ENCODE peak calls at places on chromosomes 13 and 19, in five cellular contexts. One of them, this sample, is unnamed.

GRCh38 chr13:24617394-24618218 is 62.6 kb upstream of the ATP12A start:
- DNase-seq in stimulated activated CD4-positive, alpha-beta T cell treated with anti-CD3 and anti-CD28 coated beads, Interleukin-4, amount 100 ng/mL, for 1 hour: no peak
- DNase-seq in colonic mucosa: no peak
- DNase-seq in NCI-H510A treated with DMSO at 0.1 percent for 48 hours: no peak
- DNase-seq in stimulated activated effector memory CD8-positive, alpha-beta T cell treated with anti-CD3 and anti-CD28 coated beads, Interleukin-12 subunit alpha, Interleukin-12 subunit beta, amount 100 ng/mL, for 72 hours: no peak
- DNase-seq in this sample: no peak

GRCh38 chr13:46595918-46596315 is 42.9 kb downstream of the LRCH1 start:
- DNase-seq in stimulated activated effector memory CD8-positive, alpha-beta T cell treated with anti-CD3 and anti-CD28 coated beads, Interleukin-12 subunit alpha, Interleukin-12 subunit beta, amount 100 ng/mL, for 72 hours: no peak
- DNase-seq in stimulated activated CD4-positive, alpha-beta T cell treated with anti-CD3 and anti-CD28 coated beads, Interleukin-4, amount 100 ng/mL, for 1 hour: no peak
- DNase-seq in NCI-H510A treated with DMSO at 0.1 percent for 48 hours: no peak
- DNase-seq in colonic mucosa: no peak
- DNase-seq in this sample: no peak

GRCh38 chr19:28980236-28980868 is 232.6 kb downstream of the UQCRFS1 start:
- DNase-seq in colonic mucosa: no peak
- DNase-seq in stimulated activated effector memory CD8-positive, alpha-beta T cell treated with anti-CD3 and anti-CD28 coated beads, Interleukin-12 subunit alpha, Interleukin-12 subunit beta, amount 100 ng/mL, for 72 hours: no peak
- DNase-seq in NCI-H510A treated with DMSO at 0.1 percent for 48 hours: no peak
- DNase-seq in stimulated activated CD4-positive, alpha-beta T cell treated with anti-CD3 and anti-CD28 coated beads, Interleukin-4, amount 100 ng/mL, for 1 hour: no peak
- DNase-seq in this sample: no peak

GRCh38 chr19:20453424-20453938 is 112.1 kb downstream of the ZNF737 start:
- DNase-seq in NCI-H510A treated with DMSO at 0.1 percent for 48 hours: no peak
- DNase-seq in stimulated activated effector memory CD8-positive, alpha-beta T cell treated with anti-CD3 and anti-CD28 coated beads, Interleukin-12 subunit alpha, Interleukin-12 subunit beta, amount 100 ng/mL, for 72 hours: no peak
- DNase-seq in stimulated activated CD4-positive, alpha-beta T cell treated with anti-CD3 and anti-CD28 coated beads, Interleukin-4, amount 100 ng/mL, for 1 hour: no peak
- DNase-seq in colonic mucosa: no peak
- DNase-seq in this sample: no peak

GRCh38 chr19:39122934-39123731 is 2.5 kb upstream of the PAK4 start:
- DNase-seq in colonic mucosa: no peak
- DNase-seq in NCI-H510A treated with DMSO at 0.1 percent for 48 hours: no peak
- DNase-seq in stimulated activated CD4-positive, alpha-beta T cell treated with anti-CD3 and anti-CD28 coated beads, Interleukin-4, amount 100 ng/mL, for 1 hour: no peak
- DNase-seq in stimulated activated effector memory CD8-positive, alpha-beta T cell treated with anti-CD3 and anti-CD28 coated beads, Interleukin-12 subunit alpha, Interleukin-12 subunit beta, amount 100 ng/mL, for 72 hours: no peak
- DNase-seq in this sample: no peak

GRCh38 chr19:58509731-58510083 is 2.1 kb downstream of the SLC27A5 start:
- DNase-seq in NCI-H510A treated with DMSO at 0.1 percent for 48 hours: no peak
- DNase-seq in stimulated activated effector memory CD8-positive, alpha-beta T cell treated with anti-CD3 and anti-CD28 coated beads, Interleukin-12 subunit alpha, Interleukin-12 subunit beta, amount 100 ng/mL, for 72 hours: no peak
- DNase-seq in colonic mucosa: no peak
- DNase-seq in stimulated activated CD4-positive, alpha-beta T cell treated with anti-CD3 and anti-CD28 coated beads, Interleukin-4, amount 100 ng/mL, for 1 hour: no peak
- DNase-seq in this sample: no peak

GRCh38 chr19:3603121-3603841 is 3.4 kb downstream of the TBXA2R start:
- DNase-seq in colonic mucosa: no peak
- DNase-seq in stimulated activated effector memory CD8-positive, alpha-beta T cell treated with anti-CD3 and anti-CD28 coated beads, Interleukin-12 subunit alpha, Interleukin-12 subunit beta, amount 100 ng/mL, for 72 hours: no peak
- DNase-seq in stimulated activated CD4-positive, alpha-beta T cell treated with anti-CD3 and anti-CD28 coated beads, Interleukin-4, amount 100 ng/mL, for 1 hour: no peak
- DNase-seq in NCI-H510A treated with DMSO at 0.1 percent for 48 hours: no peak
- DNase-seq in this sample: no peak

GRCh38 chr19:46040952-46041500 is at the start of gene IGFL4:
- DNase-seq in colonic mucosa: no peak
- DNase-seq in stimulated activated effector memory CD8-positive, alpha-beta T cell treated with anti-CD3 and anti-CD28 coated beads, Interleukin-12 subunit alpha, Interleukin-12 subunit beta, amount 100 ng/mL, for 72 hours: no peak
- DNase-seq in NCI-H510A treated with DMSO at 0.1 percent for 48 hours: peak
- DNase-seq in stimulated activated CD4-positive, alpha-beta T cell treated with anti-CD3 and anti-CD28 coated beads, Interleukin-4, amount 100 ng/mL, for 1 hour: no peak
- DNase-seq in this sample: peak

GRCh38 chr19:55544014-55544413 is 1.3 kb downstream of the SBK3 start:
- DNase-seq in stimulated activated effector memory CD8-positive, alpha-beta T cell treated with anti-CD3 and anti-CD28 coated beads, Interleukin-12 subunit alpha, Interleukin-12 subunit beta, amount 100 ng/mL, for 72 hours: no peak
- DNase-seq in NCI-H510A treated with DMSO at 0.1 percent for 48 hours: no peak
- DNase-seq in stimulated activated CD4-positive, alpha-beta T cell treated with anti-CD3 and anti-CD28 coated beads, Interleukin-4, amount 100 ng/mL, for 1 hour: no peak
- DNase-seq in colonic mucosa: no peak
- DNase-seq in this sample: no peak

GRCh38 chr19:6057651-6058365 is 52.5 kb downstream of the RFX2 start:
- DNase-seq in colonic mucosa: peak
- DNase-seq in stimulated activated effector memory CD8-positive, alpha-beta T cell treated with anti-CD3 and anti-CD28 coated beads, Interleukin-12 subunit alpha, Interleukin-12 subunit beta, amount 100 ng/mL, for 72 hours: no peak
- DNase-seq in NCI-H510A treated with DMSO at 0.1 percent for 48 hours: no peak
- DNase-seq in stimulated activated CD4-positive, alpha-beta T cell treated with anti-CD3 and anti-CD28 coated beads, Interleukin-4, amount 100 ng/mL, for 1 hour: no peak
- DNase-seq in this sample: no peak

GRCh38 chr19:40740747-40741146 is 9.5 kb downstream of the ACTMAP start:
- DNase-seq in NCI-H510A treated with DMSO at 0.1 percent for 48 hours: no peak
- DNase-seq in stimulated activated CD4-positive, alpha-beta T cell treated with anti-CD3 and anti-CD28 coated beads, Interleukin-4, amount 100 ng/mL, for 1 hour: no peak
- DNase-seq in colonic mucosa: peak
- DNase-seq in stimulated activated effector memory CD8-positive, alpha-beta T cell treated with anti-CD3 and anti-CD28 coated beads, Interleukin-12 subunit alpha, Interleukin-12 subunit beta, amount 100 ng/mL, for 72 hours: no peak
- DNase-seq in this sample: no peak

GRCh38 chr19:17721821-17722220 is 2.5 kb downstream of the MAP1S start:
- DNase-seq in stimulated activated effector memory CD8-positive, alpha-beta T cell treated with anti-CD3 and anti-CD28 coated beads, Interleukin-12 subunit alpha, Interleukin-12 subunit beta, amount 100 ng/mL, for 72 hours: no peak
- DNase-seq in colonic mucosa: no peak
- DNase-seq in NCI-H510A treated with DMSO at 0.1 percent for 48 hours: no peak
- DNase-seq in stimulated activated CD4-positive, alpha-beta T cell treated with anti-CD3 and anti-CD28 coated beads, Interleukin-4, amount 100 ng/mL, for 1 hour: no peak
- DNase-seq in this sample: no peak

GRCh38 chr13:73938375-73939070 is 195.7 kb downstream of the KLF12 start:
- DNase-seq in NCI-H510A treated with DMSO at 0.1 percent for 48 hours: no peak
- DNase-seq in colonic mucosa: no peak
- DNase-seq in stimulated activated effector memory CD8-positive, alpha-beta T cell treated with anti-CD3 and anti-CD28 coated beads, Interleukin-12 subunit alpha, Interleukin-12 subunit beta, amount 100 ng/mL, for 72 hours: no peak
- DNase-seq in stimulated activated CD4-positive, alpha-beta T cell treated with anti-CD3 and anti-CD28 coated beads, Interleukin-4, amount 100 ng/mL, for 1 hour: no peak
- DNase-seq in this sample: peak

GRCh38 chr19:40392894-40393517 is 3.0 kb upstream of the HIPK4 start:
- DNase-seq in NCI-H510A treated with DMSO at 0.1 percent for 48 hours: peak
- DNase-seq in stimulated activated CD4-positive, alpha-beta T cell treated with anti-CD3 and anti-CD28 coated beads, Interleukin-4, amount 100 ng/mL, for 1 hour: no peak
- DNase-seq in colonic mucosa: peak
- DNase-seq in stimulated activated effector memory CD8-positive, alpha-beta T cell treated with anti-CD3 and anti-CD28 coated beads, Interleukin-12 subunit alpha, Interleukin-12 subunit beta, amount 100 ng/mL, for 72 hours: no peak
- DNase-seq in this sample: no peak

GRCh38 chr13:110912651-110913051 is 2.2 kb downstream of the ANKRD10 start:
- DNase-seq in NCI-H510A treated with DMSO at 0.1 percent for 48 hours: no peak
- DNase-seq in stimulated activated CD4-positive, alpha-beta T cell treated with anti-CD3 and anti-CD28 coated beads, Interleukin-4, amount 100 ng/mL, for 1 hour: no peak
- DNase-seq in colonic mucosa: no peak
- DNase-seq in stimulated activated effector memory CD8-positive, alpha-beta T cell treated with anti-CD3 and anti-CD28 coated beads, Interleukin-12 subunit alpha, Interleukin-12 subunit beta, amount 100 ng/mL, for 72 hours: no peak
- DNase-seq in this sample: peak

GRCh38 chr19:54952591-54953344 is 5.4 kb upstream of the NLRP7 start:
- DNase-seq in stimulated activated effector memory CD8-positive, alpha-beta T cell treated with anti-CD3 and anti-CD28 coated beads, Interleukin-12 subunit alpha, Interleukin-12 subunit beta, amount 100 ng/mL, for 72 hours: no peak
- DNase-seq in stimulated activated CD4-positive, alpha-beta T cell treated with anti-CD3 and anti-CD28 coated beads, Interleukin-4, amount 100 ng/mL, for 1 hour: no peak
- DNase-seq in NCI-H510A treated with DMSO at 0.1 percent for 48 hours: no peak
- DNase-seq in colonic mucosa: no peak
- DNase-seq in this sample: no peak

GRCh38 chr13:25881136-25881926 is 170.5 kb downstream of the SHISA2 start:
- DNase-seq in stimulated activated CD4-positive, alpha-beta T cell treated with anti-CD3 and anti-CD28 coated beads, Interleukin-4, amount 100 ng/mL, for 1 hour: no peak
- DNase-seq in stimulated activated effector memory CD8-positive, alpha-beta T cell treated with anti-CD3 and anti-CD28 coated beads, Interleukin-12 subunit alpha, Interleukin-12 subunit beta, amount 100 ng/mL, for 72 hours: no peak
- DNase-seq in colonic mucosa: no peak
- DNase-seq in NCI-H510A treated with DMSO at 0.1 percent for 48 hours: peak
- DNase-seq in this sample: peak

GRCh38 chr19:13417054-13417453 is 89.2 kb downstream of the CACNA1A start:
- DNase-seq in stimulated activated effector memory CD8-positive, alpha-beta T cell treated with anti-CD3 and anti-CD28 coated beads, Interleukin-12 subunit alpha, Interleukin-12 subunit beta, amount 100 ng/mL, for 72 hours: no peak
- DNase-seq in stimulated activated CD4-positive, alpha-beta T cell treated with anti-CD3 and anti-CD28 coated beads, Interleukin-4, amount 100 ng/mL, for 1 hour: no peak
- DNase-seq in NCI-H510A treated with DMSO at 0.1 percent for 48 hours: no peak
- DNase-seq in colonic mucosa: no peak
- DNase-seq in this sample: no peak

GRCh38 chr19:8248348-8249328 is 39.5 kb downstream of the CERS4 start:
- DNase-seq in colonic mucosa: no peak
- DNase-seq in stimulated activated CD4-positive, alpha-beta T cell treated with anti-CD3 and anti-CD28 coated beads, Interleukin-4, amount 100 ng/mL, for 1 hour: no peak
- DNase-seq in stimulated activated effector memory CD8-positive, alpha-beta T cell treated with anti-CD3 and anti-CD28 coated beads, Interleukin-12 subunit alpha, Interleukin-12 subunit beta, amount 100 ng/mL, for 72 hours: no peak
- DNase-seq in NCI-H510A treated with DMSO at 0.1 percent for 48 hours: no peak
- DNase-seq in this sample: no peak

GRCh38 chr13:48532146-48532472 is 771 bp downstream of the RCBTB2 start:
- DNase-seq in stimulated activated effector memory CD8-positive, alpha-beta T cell treated with anti-CD3 and anti-CD28 coated beads, Interleukin-12 subunit alpha, Interleukin-12 subunit beta, amount 100 ng/mL, for 72 hours: no peak
- DNase-seq in NCI-H510A treated with DMSO at 0.1 percent for 48 hours: no peak
- DNase-seq in colonic mucosa: peak
- DNase-seq in stimulated activated CD4-positive, alpha-beta T cell treated with anti-CD3 and anti-CD28 coated beads, Interleukin-4, amount 100 ng/mL, for 1 hour: no peak
- DNase-seq in this sample: peak

GRCh38 chr19:10209305-10209704 is 14.6 kb upstream of the DNMT1 start:
- DNase-seq in NCI-H510A treated with DMSO at 0.1 percent for 48 hours: no peak
- DNase-seq in stimulated activated CD4-positive, alpha-beta T cell treated with anti-CD3 and anti-CD28 coated beads, Interleukin-4, amount 100 ng/mL, for 1 hour: no peak
- DNase-seq in colonic mucosa: no peak
- DNase-seq in stimulated activated effector memory CD8-positive, alpha-beta T cell treated with anti-CD3 and anti-CD28 coated beads, Interleukin-12 subunit alpha, Interleukin-12 subunit beta, amount 100 ng/mL, for 72 hours: no peak
- DNase-seq in this sample: peak

GRCh38 chr19:27793128-27793643 is 1419.8 kb downstream of the UQCRFS1 start:
- DNase-seq in colonic mucosa: peak
- DNase-seq in stimulated activated effector memory CD8-positive, alpha-beta T cell treated with anti-CD3 and anti-CD28 coated beads, Interleukin-12 subunit alpha, Interleukin-12 subunit beta, amount 100 ng/mL, for 72 hours: no peak
- DNase-seq in NCI-H510A treated with DMSO at 0.1 percent for 48 hours: peak
- DNase-seq in stimulated activated CD4-positive, alpha-beta T cell treated with anti-CD3 and anti-CD28 coated beads, Interleukin-4, amount 100 ng/mL, for 1 hour: peak
- DNase-seq in this sample: peak

This sample was measured in fibroblast of lung.